ENCODE peak calls at places on chromosomes 1 and 21, in six cellular contexts. S, Y, Q, B, O and A are unnamed samples.

GRCh38 chr1:157540852-157541251 is 11.5 kb downstream of the FCRL5 start:
- DNase-seq in S (no peak), Y (no peak), Q (no peak), B (no peak), O (no peak), A (peak; percentile 10)

GRCh38 chr1:112544753-112545152 is 36.0 kb downstream of the WNT2B start:
- DNase-seq in S (no peak), Y (no peak), Q (no peak), B (no peak), O (no peak), A (peak; percentile 73)

GRCh38 chr21:38561613-38562012 is 63.3 kb upstream of the ERG start:
- DNase-seq in S (no peak), Y (no peak), Q (no peak), B (no peak), O (no peak), A (no peak)

GRCh38 chr1:212606734-212607205 is 1.8 kb upstream of the ATF3 start:
- DNase-seq in S (no peak), Y (no peak), Q (peak; percentile 91), B (peak; percentile 70), O (peak; percentile 28), A (peak; percentile 69)

GRCh38 chr1:119340861-119341261 is 27.7 kb upstream of the HAO2 start:
- DNase-seq in S (no peak), Y (no peak), Q (no peak), B (peak; percentile 68), O (no peak), A (no peak)

GRCh38 chr1:230270185-230270939 is 155.8 kb downstream of the PGBD5 start:
- DNase-seq in S (no peak), Y (no peak), Q (no peak), B (no peak), O (peak; percentile 48), A (no peak)

GRCh38 chr1:236753554-236753953 is 41.5 kb upstream of the MTR start:
- DNase-seq in S (no peak), Y (no peak), Q (no peak), B (peak; percentile 79), O (no peak), A (peak; percentile 5)

GRCh38 chr1:230429072-230429735 is 3.1 kb upstream of the PGBD5 start:
- DNase-seq in S (no peak), Y (no peak), Q (no peak), B (no peak), O (no peak), A (no peak)

GRCh38 chr1:64171797-64172281 is 31.6 kb upstream of the UBE2U start:
- DNase-seq in S (no peak), Y (no peak), Q (no peak), B (no peak), O (peak; percentile 53), A (peak; percentile 77)

GRCh38 chr1:116475850-116476218 is 95.0 kb downstream of the CD58 start:
- DNase-seq in S (no peak), Y (no peak), Q (no peak), B (no peak), O (no peak), A (no peak)

GRCh38 chr1:34983700-34984355 is 1.3 kb downstream of the TMEM35B start:
- DNase-seq in S (no peak), Y (no peak), Q (no peak), B (no peak), O (no peak), A (no peak)

GRCh38 chr1:110197905-110198629 is 12.0 kb upstream of the KCNC4 start:
- DNase-seq in S (no peak), Y (no peak), Q (no peak), B (no peak), O (no peak), A (no peak)

GRCh38 chr1:14282583-14283186 is 315.8 kb upstream of the KAZN start:
- DNase-seq in S (no peak), Y (no peak), Q (no peak), B (peak; percentile 72), O (no peak), A (peak; percentile 6)

GRCh38 chr1:99397029-99397428 is 132.7 kb downstream of the PLPPR4 start:
- DNase-seq in S (no peak), Y (no peak), Q (no peak), B (no peak), O (no peak), A (no peak)

GRCh38 chr1:244958593-244958992 is 94.2 kb upstream of the HNRNPU start:
- DNase-seq in S (no peak), Y (no peak), Q (no peak), B (no peak), O (no peak), A (no peak)

GRCh38 chr1:22190731-22191130 is 47.8 kb upstream of the WNT4 start:
- DNase-seq in S (no peak), Y (no peak), Q (no peak), B (no peak), O (no peak), A (no peak)

GRCh38 chr1:85554630-85555327 is 25.8 kb upstream of the CCN1 start:
- DNase-seq in S (no peak), Y (no peak), Q (no peak), B (no peak), O (no peak), A (peak; percentile 79)

GRCh38 chr1:156692958-156693857 is 12.2 kb downstream of the CRABP2 start:
- DNase-seq in S (no peak), Y (no peak), Q (peak; percentile 61), B (peak; percentile 98), O (peak; percentile 47), A (peak; percentile 47)

GRCh38 chr1:37083551-37084119 is 49.3 kb upstream of the GRIK3 start:
- DNase-seq in S (peak; percentile 25), Y (no peak), Q (no peak), B (no peak), O (no peak), A (no peak)

GRCh38 chr21:31570824-31571425 is 88.6 kb upstream of the SOD1 start:
- DNase-seq in S (no peak), Y (no peak), Q (no peak), B (no peak), O (no peak), A (no peak)